ENCODE peak calls at places on chromosomes 11 and 22, in six cellular contexts. N is type B pancreatic cell, F is cardiac fibroblast, O is lower lobe of right lung, C is tibial artery, Q is GM10248. E is an unnamed sample.

GRCh38 chr11:34034053-34034452 is 17.5 kb upstream of the CAPRIN1 start:
- DNase-seq in N (no peak), F (no peak), O (no peak), C (no peak), Q (no peak), E (no peak)

GRCh38 chr22:32904044-32904443 is 102.5 kb downstream of the TIMP3 start:
- DNase-seq in N (no peak), F (peak), O (no peak), C (no peak), Q (no peak), E (peak)

GRCh38 chr22:30010789-30011405 is 69.4 kb upstream of the HORMAD2 start:
- DNase-seq in N (no peak), F (no peak), O (no peak), C (no peak), Q (no peak), E (no peak)

GRCh38 chr11:74072721-74073120 is 63.8 kb upstream of the UCP3 start:
- DNase-seq in N (no peak), F (no peak), O (no peak), C (no peak), Q (no peak), E (no peak)

GRCh38 chr11:87019582-87020271 is 18.0 kb upstream of the TMEM135 start:
- DNase-seq in N (no peak), F (peak), O (no peak), C (no peak), Q (no peak), E (no peak)

GRCh38 chr11:33716236-33716635 is 15.6 kb upstream of the C11orf91 start:
- DNase-seq in N (no peak), F (peak), O (no peak), C (no peak), Q (no peak), E (peak)

GRCh38 chr11:73866586-73866996 is 10.1 kb downstream of the COA4 start:
- DNase-seq in N (no peak), F (peak), O (no peak), C (no peak), Q (no peak), E (peak)

GRCh38 chr11:81869337-81870065 is 864.2 kb downstream of the FAM181B start:
- DNase-seq in N (no peak), F (no peak), O (no peak), C (no peak), Q (peak), E (no peak)

GRCh38 chr22:37018815-37019308 is 385 bp downstream of the TST start:
- DNase-seq in N (no peak), F (peak), O (peak), C (peak), Q (no peak), E (peak)

GRCh38 chr11:125165111-125165663 is 636 bp downstream of the PKNOX2 start:
- DNase-seq in N (no peak), F (no peak), O (no peak), C (peak), Q (peak), E (no peak)

GRCh38 chr22:41140365-41140957 is 48.1 kb downstream of the EP300 start:
- DNase-seq in N (no peak), F (no peak), O (peak), C (no peak), Q (no peak), E (no peak)

GRCh38 chr11:3972431-3972830 is 117.0 kb downstream of the STIM1 start:
- DNase-seq in N (no peak), F (no peak), O (no peak), C (no peak), Q (no peak), E (no peak)

GRCh38 chr11:131253142-131253884 is 117.1 kb upstream of the NTM start:
- DNase-seq in N (no peak), F (peak), O (no peak), C (no peak), Q (no peak), E (no peak)

GRCh38 chr11:26901162-26901561 is 92.8 kb upstream of the FIBIN start:
- DNase-seq in N (no peak), F (peak), O (no peak), C (peak), Q (no peak), E (no peak)

GRCh38 chr11:65817312-65817814 is 16.4 kb upstream of the SNX32 start:
- DNase-seq in N (no peak), F (peak), O (peak), C (no peak), Q (no peak), E (no peak)

GRCh38 chr11:16117989-16118810 is 238.1 kb downstream of the SOX6 start:
- DNase-seq in N (no peak), F (no peak), O (no peak), C (no peak), Q (no peak), E (no peak)

GRCh38 chr11:119460582-119460981 is 37.6 kb upstream of the THY1 start:
- DNase-seq in N (no peak), F (peak), O (no peak), C (no peak), Q (no peak), E (peak)

GRCh38 chr11:37881741-37882140 is 1283.7 kb upstream of the RAG2 start:
- DNase-seq in N (no peak), F (no peak), O (no peak), C (no peak), Q (no peak), E (no peak)

GRCh38 chr22:31346255-31346732 is at the start of gene PATZ1:
- DNase-seq in N (peak), F (peak), O (peak), C (peak), Q (peak), E (peak)

GRCh38 chr11:2772544-2773031 is 72.8 kb upstream of the KCNQ1OT1 start:
- DNase-seq in N (peak), F (no peak), O (peak), C (no peak), Q (no peak), E (peak)

GRCh38 chr11:58805065-58805464 is 39.4 kb downstream of the GLYATL2 start:
- DNase-seq in N (no peak), F (no peak), O (no peak), C (no peak), Q (no peak), E (peak)

GRCh38 chr22:30187726-30188407 is 58.7 kb downstream of the LIF start:
- DNase-seq in N (no peak), F (peak), O (no peak), C (no peak), Q (no peak), E (no peak)

GRCh38 chr11:79342236-79342635 is 98.6 kb downstream of the TENM4 start:
- DNase-seq in N (no peak), F (no peak), O (no peak), C (no peak), Q (no peak), E (no peak)

GRCh38 chr11:17351510-17352176 is at the start of gene NCR3LG1:
- DNase-seq in N (peak), F (peak), O (peak), C (peak), Q (peak), E (peak)

GRCh38 chr11:92317222-92317621 is 92.6 kb downstream of the FAT3 start:
- DNase-seq in N (no peak), F (no peak), O (no peak), C (no peak), Q (no peak), E (no peak)

GRCh38 chr11:41786087-41786486 is 326.6 kb upstream of the LRRC4C start:
- DNase-seq in N (no peak), F (peak), O (no peak), C (no peak), Q (no peak), E (no peak)

GRCh38 chr11:11978792-11979486 is 29.5 kb downstream of the DKK3 start:
- DNase-seq in N (peak), F (peak), O (no peak), C (peak), Q (no peak), E (peak)

GRCh38 chr11:46338636-46338987 is 8.7 kb upstream of the DGKZ start:
- DNase-seq in N (no peak), F (no peak), O (no peak), C (no peak), Q (no peak), E (peak)

GRCh38 chr11:70768346-70769095 is 370.2 kb downstream of the CTTN start:
- DNase-seq in N (no peak), F (no peak), O (no peak), C (no peak), Q (no peak), E (no peak)

GRCh38 chr11:62883677-62884076 is 3.0 kb downstream of the SLC3A2 start:
- DNase-seq in N (no peak), F (no peak), O (no peak), C (no peak), Q (no peak), E (peak)

GRCh38 chr22:26718905-26719304 is 61.5 kb downstream of the MIAT start:
- DNase-seq in N (no peak), F (peak), O (no peak), C (no peak), Q (no peak), E (peak)

GRCh38 chr22:31647516-31647915 is 14.5 kb downstream of the PISD start:
- DNase-seq in N (no peak), F (peak), O (no peak), C (no peak), Q (no peak), E (peak)

GRCh38 chr11:124889692-124890091 is 8.0 kb downstream of the ROBO4 start:
- DNase-seq in N (peak), F (no peak), O (no peak), C (no peak), Q (no peak), E (no peak)

GRCh38 chr11:115623021-115623451 is 118.8 kb upstream of the CADM1 start:
- DNase-seq in N (no peak), F (peak), O (peak), C (peak), Q (no peak), E (peak)

GRCh38 chr11:124863137-124863825 is 2.0 kb upstream of the ROBO3 start:
- DNase-seq in N (peak), F (peak), O (peak), C (peak), Q (no peak), E (peak)

GRCh38 chr22:38611559-38611958 is 41.6 kb upstream of the DMC1 start:
- DNase-seq in N (no peak), F (no peak), O (no peak), C (no peak), Q (no peak), E (no peak)

GRCh38 chr11:107071129-107071528 is 52.9 kb upstream of the GUCY1A2 start:
- DNase-seq in N (no peak), F (no peak), O (no peak), C (no peak), Q (no peak), E (no peak)

GRCh38 chr22:49957826-49958461 is 2.6 kb upstream of the PIM3 start:
- DNase-seq in N (no peak), F (no peak), O (peak), C (no peak), Q (no peak), E (no peak)

GRCh38 chr11:117819096-117820040 is 5.2 kb downstream of the FXYD2 start:
- DNase-seq in N (no peak), F (peak), O (peak), C (peak), Q (peak), E (peak)
- TF ChIP-seq CTCF in N (peak), F (peak), O (peak), C (no peak), Q (peak), E (peak)

GRCh38 chr11:44456544-44457270 is 108.8 kb upstream of the CD82 start:
- DNase-seq in N (no peak), F (no peak), O (no peak), C (no peak), Q (no peak), E (peak)
- TF ChIP-seq CTCF in N (peak), F (no peak), O (peak), C (peak), Q (no peak), E (peak)

GRCh38 chr11:1505480-1505879 is 18.9 kb upstream of the MOB2 start:
- DNase-seq in N (no peak), F (no peak), O (peak), C (no peak), Q (no peak), E (no peak)
- TF ChIP-seq CTCF in N (peak), F (no peak), O (no peak), C (no peak), Q (no peak), E (peak)

DNA sequence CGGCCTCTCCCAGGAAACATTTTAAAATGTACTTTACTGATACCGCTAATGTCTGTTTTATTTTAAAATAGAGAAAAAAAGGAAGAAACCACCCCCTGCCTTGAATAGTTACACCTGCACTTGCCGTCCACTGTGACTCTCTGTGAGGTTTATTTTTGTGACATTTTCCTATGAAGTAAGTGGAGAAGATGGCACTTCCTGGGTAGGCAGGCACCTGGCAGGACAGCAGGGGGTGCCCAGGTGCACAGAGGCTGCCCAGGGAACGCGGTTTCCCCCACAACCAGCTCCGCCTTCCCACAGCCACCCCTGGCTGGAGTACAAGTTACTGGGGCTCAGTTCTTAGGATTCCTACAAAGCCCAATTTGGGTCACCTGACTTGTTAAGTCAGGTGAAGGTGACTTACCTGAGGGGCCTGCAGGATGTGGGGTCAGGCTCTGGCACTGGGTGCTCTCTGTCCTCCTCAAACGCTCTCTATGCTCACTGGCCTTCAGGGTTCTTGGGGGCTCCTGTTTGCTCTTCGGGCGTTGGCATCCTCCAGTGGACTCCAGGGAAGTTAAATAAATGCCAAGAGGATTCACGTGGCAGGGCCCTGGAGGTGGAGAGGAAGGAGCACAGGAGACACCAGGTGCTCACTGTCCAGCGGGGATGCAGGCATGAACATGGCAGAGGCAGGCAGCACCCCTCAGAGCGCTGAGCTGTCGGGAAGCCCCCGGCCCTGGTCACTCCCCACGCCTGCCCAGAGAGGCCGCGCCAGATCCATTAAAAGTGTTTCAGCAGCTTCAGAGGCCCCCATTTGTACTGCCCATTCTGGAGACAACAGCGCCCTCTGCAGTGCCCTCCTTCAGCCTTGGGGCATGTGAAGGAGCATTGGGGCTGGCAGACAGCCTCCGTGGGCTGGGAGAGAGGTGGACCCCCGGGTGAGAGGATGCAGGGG is 1021.2 kb downstream of the TBC1D22A start:
- DNase-seq in N (no peak), F (no peak), O (no peak), C (no peak), Q (no peak), E (no peak)
- TF ChIP-seq CTCF in N (no peak), F (no peak), O (no peak), C (no peak), Q (no peak), E (no peak)

GRCh38 chr22:39624501-39624821 is 53.9 kb downstream of the CACNA1I start:
- DNase-seq in N (no peak), F (no peak), O (no peak), C (no peak), Q (no peak), E (no peak)

GRCh38 chr22:39623603-39624500 is 53.3 kb downstream of the CACNA1I start:
- DNase-seq in N (no peak), F (no peak), O (no peak), C (no peak), Q (no peak), E (no peak)

GRCh38 chr22:39621826-39622225 is 51.3 kb downstream of the CACNA1I start:
- DNase-seq in N (no peak), F (no peak), O (no peak), C (no peak), Q (no peak), E (no peak)

GRCh38 chr22:39620924-39621690 is 50.6 kb downstream of the CACNA1I start:
- DNase-seq in N (no peak), F (no peak), O (no peak), C (no peak), Q (no peak), E (no peak)

DNA sequence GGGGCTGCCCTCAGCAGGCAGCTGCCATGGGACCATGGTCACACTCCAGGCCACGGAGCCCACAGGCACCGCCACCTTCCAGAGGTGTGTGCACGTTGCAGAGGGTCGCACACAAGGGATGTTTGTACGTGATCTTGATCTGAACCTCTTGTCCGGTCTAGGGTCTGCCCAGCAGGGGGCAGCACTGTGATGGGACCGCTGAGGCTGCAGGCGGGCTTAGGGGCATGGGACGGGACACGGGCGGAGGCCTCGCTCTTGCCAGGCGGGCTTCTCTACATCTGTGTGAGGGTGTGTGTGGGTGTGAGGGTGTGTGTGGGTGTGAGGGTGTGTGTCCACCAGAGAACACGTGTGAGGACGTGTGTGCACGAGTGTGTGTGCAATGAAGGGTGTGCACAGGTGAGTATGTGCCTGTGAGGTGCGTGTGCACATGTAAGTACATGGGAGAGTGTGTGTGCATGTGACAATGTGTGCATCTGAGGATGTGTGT is 52.4 kb downstream of the CACNA1I start:
- DNase-seq in N (peak), F (peak), O (peak), C (no peak), Q (peak), E (no peak)
- TF ChIP-seq CTCF in N (peak), F (peak), O (peak), C (peak), Q (peak), E (peak)

GRCh38 chr22:42222140-42222539 is 48.3 kb downstream of the TCF20 start:
- DNase-seq in N (no peak), F (no peak), O (no peak), C (no peak), Q (peak), E (no peak)

GRCh38 chr22:42229455-42230149 is 40.9 kb downstream of the TCF20 start:
- DNase-seq in N (no peak), F (peak), O (no peak), C (peak), Q (no peak), E (no peak)

GRCh38 chr22:42228480-42228879 is 42.0 kb downstream of the TCF20 start:
- DNase-seq in N (no peak), F (no peak), O (no peak), C (no peak), Q (no peak), E (no peak)

GRCh38 chr22:42231929-42232328 is 38.5 kb downstream of the TCF20 start:
- DNase-seq in N (no peak), F (no peak), O (no peak), C (no peak), Q (no peak), E (no peak)

DNA sequence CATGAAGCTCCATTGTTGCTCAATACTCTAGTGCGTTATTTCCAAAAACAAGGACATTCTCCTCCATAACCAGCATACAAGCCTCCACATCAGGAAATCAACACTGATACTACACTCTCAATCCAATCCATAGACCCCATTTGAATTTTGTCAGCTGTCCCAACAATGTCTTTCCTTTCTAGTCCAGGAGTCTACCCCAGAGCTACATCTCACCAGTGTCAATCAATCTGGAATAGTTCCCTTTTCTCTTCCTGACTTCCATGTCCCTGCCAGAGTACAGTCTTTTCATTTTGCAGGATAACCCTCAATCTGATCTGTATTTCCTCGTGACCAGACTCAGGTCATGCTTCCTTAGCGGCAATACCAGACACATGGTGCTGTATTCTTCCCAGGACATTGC is 43.0 kb downstream of the TCF20 start:
- DNase-seq in N (no peak), F (no peak), O (no peak), C (no peak), Q (no peak), E (no peak)
- TF ChIP-seq CTCF in N (no peak), F (no peak), O (no peak), C (no peak), Q (no peak), E (no peak)

GRCh38 chr11:113774174-113774503 is 647 bp upstream of the ZW10 start:
- DNase-seq in N (no peak), F (no peak), O (no peak), C (no peak), Q (no peak), E (no peak)
- TF ChIP-seq CTCF in N (peak), F (no peak), O (no peak), C (no peak), Q (no peak), E (peak)

GRCh38 chr11:72239849-72240460 is 4.0 kb downstream of the PHOX2A start:
- DNase-seq in N (no peak), F (peak), O (peak), C (no peak), Q (no peak), E (no peak)
- TF ChIP-seq CTCF in N (no peak), F (no peak), O (no peak), C (no peak), Q (peak), E (no peak)

E was measured in HFFc6.